ENCODE peak calls at places on chromosomes 4 and X, in five cellular contexts. S is activated T-cell treated with anti-CD3 and anti-CD28 coated beads, Interleukin-2, amount 50 U/mL, for 72 hours; U is Calu3; F is T-helper 1 cell; K is EL. N is an unnamed sample.

GRCh38 chr4:97235516-97235915 is 907.8 kb downstream of the STPG2 start:
- DNase-seq in S (no peak), F (no peak), K (no peak), U (no peak), N (no peak)

GRCh38 chr4:141853091-141853734 is 216.8 kb downstream of the IL15 start:
- DNase-seq in U (peak; percentile 62), S (no peak), K (peak; percentile 30), F (no peak), N (no peak)

GRCh38 chrX:25084446-25084845 is 68.7 kb upstream of the ARX start:
- DNase-seq in F (no peak), S (no peak), K (no peak), U (no peak), N (no peak)

GRCh38 chr4:29047341-29048041 is 1672.7 kb upstream of the PCDH7 start:
- DNase-seq in U (no peak), F (no peak), S (no peak), K (no peak), N (no peak)

GRCh38 chrX:153766098-153766817 is 2.2 kb downstream of the PLXNB3 start:
- DNase-seq in S (peak; percentile 33), K (peak; percentile 80), F (no peak), U (peak; percentile 60), N (peak; percentile 32)

GRCh38 chrX:103092942-103093341 is at the start of gene NXF3:
- DNase-seq in S (no peak), K (no peak), F (no peak), U (no peak), N (no peak)

GRCh38 chrX:38103857-38104812 is 97.8 kb downstream of the SYTL5 start:
- DNase-seq in F (no peak), K (no peak), S (no peak), U (no peak), N (no peak)

GRCh38 chrX:55159556-55159955 is 60.6 kb upstream of the PAGE5 start:
- DNase-seq in F (no peak), K (no peak), U (no peak), S (no peak), N (no peak)

GRCh38 chr4:4216668-4217067 is 10.1 kb downstream of the OTOP1 start:
- DNase-seq in U (no peak), K (peak; percentile 54), S (no peak), F (no peak), N (no peak)

GRCh38 chrX:115957862-115958490 is 212.6 kb upstream of the AGTR2 start:
- DNase-seq in F (no peak), S (no peak), K (no peak), U (no peak), N (no peak)

GRCh38 chrX:119654112-119654531 is 38.8 kb downstream of the SEPTIN6 start:
- DNase-seq in U (no peak), K (no peak), S (no peak), F (peak; percentile 5), N (peak; percentile 38)

GRCh38 chrX:38006283-38006682 is at the start of gene SYTL5:
- DNase-seq in U (peak; percentile 10), S (no peak), K (no peak), F (no peak), N (no peak)

GRCh38 chrX:49844622-49845021 is 15.5 kb downstream of the PAGE4 start:
- DNase-seq in K (no peak), U (no peak), F (no peak), S (no peak), N (no peak)

GRCh38 chr4:152536545-152537182 is 772 bp upstream of the FBXW7 start:
- DNase-seq in F (peak; percentile 68), K (peak; percentile 63), U (no peak), S (no peak), N (peak; percentile 78)

GRCh38 chr4:70449220-70449619 is 22.8 kb upstream of the MUC7 start:
- DNase-seq in F (no peak), U (no peak), K (no peak), S (no peak), N (no peak)

GRCh38 chr4:788636-789297 is 37.2 kb downstream of the CPLX1 start:
- DNase-seq in U (no peak), K (no peak), F (no peak), S (no peak), N (no peak)

GRCh38 chr4:83074086-83074704 is 39.2 kb downstream of the COPS4 start:
- DNase-seq in S (peak; percentile 70), F (peak; percentile 34), K (peak; percentile 76), U (peak; percentile 52), N (no peak)

GRCh38 chr4:7350396-7350795 is 84.3 kb downstream of the PSAPL1 start:
- DNase-seq in S (no peak), F (no peak), K (no peak), U (no peak), N (no peak)

GRCh38 chr4:13289391-13289790 is 194.7 kb downstream of the RAB28 start:
- DNase-seq in K (peak; percentile 69), U (no peak), F (no peak), S (no peak), N (no peak)

GRCh38 chr4:64121803-64122202 is 287.4 kb downstream of the TECRL start:
- DNase-seq in U (no peak), K (no peak), S (no peak), F (no peak), N (no peak)

GRCh38 chrX:15349046-15349445 is 13.7 kb upstream of the PIGA start:
- DNase-seq in U (peak; percentile 37), S (peak; percentile 9), K (peak; percentile 37), F (no peak), N (no peak)

GRCh38 chr4:150297861-150298474 is 219.7 kb downstream of the DCLK2 start:
- DNase-seq in U (peak; percentile 28), F (no peak), S (peak; percentile 37), K (peak; percentile 47), N (peak; percentile 29)

GRCh38 chr4:106898621-106899230 is 137.4 kb downstream of the DKK2 start:
- DNase-seq in F (no peak), K (peak; percentile 57), U (peak; percentile 48), S (peak; percentile 25), N (no peak)

GRCh38 chrX:24215282-24215681 is 65.8 kb downstream of the ZFX start:
- DNase-seq in F (no peak), U (no peak), K (no peak), S (no peak), N (no peak)

GRCh38 chrX:69618803-69619202 is 2.9 kb downstream of the EDA start:
- DNase-seq in U (peak; percentile 22), S (no peak), F (no peak), K (peak; percentile 1), N (no peak)

GRCh38 chrX:70434352-70434866 is 10.2 kb upstream of the DLG3 start:
- DNase-seq in K (peak; percentile 84), F (peak; percentile 45), S (peak; percentile 54), U (peak; percentile 89), N (peak; percentile 82)

GRCh38 chrX:103157511-103158316 is 57.2 kb upstream of the BEX4 start:
- DNase-seq in S (peak; percentile 7), U (peak; percentile 41), K (peak; percentile 51), F (no peak), N (peak; percentile 4)

GRCh38 chr4:184317234-184317918 is 99.7 kb upstream of the ENPP6 start:
- DNase-seq in U (no peak), K (no peak), S (no peak), F (no peak), N (no peak)